ENCODE peak calls at places on chromosomes 7 and 10, in nine cellular contexts. B is lung; H is fibroblast of mammary gland; W is NCI-H748 treated with DMSO at 0.1 percent for 48 hours; X is body of pancreas; Y is Right ventricle myocardium superior; N is stimulated activated CD8-positive, alpha-beta memory T cell treated with anti-CD3 and anti-CD28 coated beads, Interleukin-15, amount 100 ng/mL, for 1 hour; C is NCI-H1048; U is HepG2. R is an unnamed sample.

GRCh38 chr7:158650821-158651225 is 53.8 kb downstream of the NCAPG2 start:
- DNase-seq in B (no peak), H (peak; percentile 96), W (no peak), X (no peak), Y (no peak), N (no peak), C (no peak), U (no peak), R (no peak)

GRCh38 chr10:7230956-7231355 is 179.9 kb downstream of the SFMBT2 start:
- DNase-seq in B (no peak), H (peak; percentile 29), W (no peak), X (no peak), Y (no peak), N (no peak), C (no peak), U (no peak), R (no peak)

GRCh38 chr7:134187893-134188292 is 60.8 kb downstream of the LRGUK start:
- DNase-seq in B (no peak), H (no peak), W (no peak), X (no peak), Y (no peak), N (no peak), C (no peak), U (no peak), R (no peak)

GRCh38 chr10:36493511-36493880 is 631.9 kb upstream of the ANKRD30A start:
- DNase-seq in B (no peak), H (peak; percentile 77), W (no peak), X (no peak), Y (no peak), N (no peak), C (no peak), U (no peak), R (no peak)

GRCh38 chr7:131242123-131242650 is 85.5 kb upstream of the MKLN1 start:
- DNase-seq in B (no peak), H (no peak), W (no peak), X (no peak), Y (no peak), N (no peak), C (no peak), U (no peak), R (no peak)

GRCh38 chr10:99852481-99853213 is 70.2 kb downstream of the ABCC2 start:
- DNase-seq in B (no peak), H (no peak), W (no peak), X (no peak), Y (no peak), N (no peak), C (no peak), U (no peak), R (no peak)

GRCh38 chr7:66250711-66251110 is 45.6 kb downstream of the TPST1 start:
- DNase-seq in B (no peak), H (peak; percentile 91), W (no peak), X (no peak), Y (no peak), N (no peak), C (no peak), U (peak; percentile 69), R (no peak)

GRCh38 chr10:118625504-118625903 is 30.1 kb upstream of the PRLHR start:
- DNase-seq in B (no peak), H (no peak), W (no peak), X (no peak), Y (no peak), N (no peak), C (no peak), U (no peak), R (no peak)

GRCh38 chr10:60203993-60204618 is 185.6 kb downstream of the ANK3 start:
- DNase-seq in B (no peak), H (peak; percentile 57), W (no peak), X (no peak), Y (no peak), N (no peak), C (no peak), U (peak; percentile 5), R (peak; percentile 20)

GRCh38 chr7:85840532-85840931 is 653.7 kb upstream of the SEMA3D start:
- DNase-seq in B (no peak), H (no peak), W (peak; percentile 33), X (no peak), Y (no peak), N (no peak), C (no peak), U (no peak), R (no peak)

GRCh38 chr10:10930979-10931743 is 86.5 kb upstream of the CELF2 start:
- DNase-seq in B (no peak), H (no peak), W (no peak), X (no peak), Y (no peak), N (no peak), C (no peak), U (no peak), R (no peak)

GRCh38 chr10:22536620-22537019 is 177.8 kb downstream of the PIP4K2A start:
- DNase-seq in B (no peak), H (no peak), W (no peak), X (no peak), Y (no peak), N (no peak), C (no peak), U (no peak), R (no peak)

GRCh38 chr10:77139746-77140145 is 497.9 kb downstream of the KCNMA1 start:
- DNase-seq in B (no peak), H (no peak), W (no peak), X (no peak), Y (no peak), N (no peak), C (no peak), U (no peak), R (no peak)

GRCh38 chr10:32538256-32538655 is 92.3 kb downstream of the CCDC7 start:
- DNase-seq in B (no peak), H (no peak), W (no peak), X (no peak), Y (no peak), N (no peak), C (no peak), U (no peak), R (no peak)

GRCh38 chr7:91266067-91266930 is 2.1 kb downstream of the FZD1 start:
- DNase-seq in B (no peak), H (no peak), W (peak; percentile 30), X (peak; percentile 18), Y (peak; percentile 56), N (no peak), C (no peak), U (no peak), R (peak; percentile 20)

GRCh38 chr7:127892488-127893314 is 138.5 kb downstream of the LRRC4 start:
- DNase-seq in B (no peak), H (peak; percentile 32), W (no peak), X (no peak), Y (no peak), N (no peak), C (no peak), U (no peak), R (peak; percentile 55)

GRCh38 chr7:77520261-77520660 is 16.8 kb upstream of the PTPN12 start:
- DNase-seq in B (no peak), H (no peak), W (no peak), X (no peak), Y (no peak), N (no peak), C (no peak), U (no peak), R (no peak)

GRCh38 chr10:87064651-87065050 is 30.0 kb downstream of the GLUD1 start:
- DNase-seq in B (no peak), H (no peak), W (no peak), X (peak; percentile 46), Y (no peak), N (no peak), C (no peak), U (no peak), R (no peak)

GRCh38 chr7:151012921-151013347 is 11.4 kb downstream of the ATG9B start:
- DNase-seq in B (no peak), H (peak; percentile 30), W (no peak), X (peak; percentile 57), Y (no peak), N (no peak), C (no peak), U (peak; percentile 45), R (peak; percentile 60)

GRCh38 chr7:45089314-45089891 is 634 bp upstream of the NACAD start:
- DNase-seq in B (peak; percentile 53), H (peak; percentile 54), W (peak; percentile 93), X (peak; percentile 69), Y (peak; percentile 74), N (peak; percentile 32), C (peak; percentile 64), U (no peak), R (peak; percentile 40)

GRCh38 chr7:31688347-31688746 is 1.3 kb downstream of the PPP1R17 start:
- DNase-seq in B (no peak), H (no peak), W (no peak), X (no peak), Y (no peak), N (no peak), C (no peak), U (no peak), R (no peak)

GRCh38 chr7:149624006-149624405 is 126.4 kb upstream of the ZNF746 start:
- DNase-seq in B (peak; percentile 38), H (peak; percentile 9), W (no peak), X (peak; percentile 46), Y (peak; percentile 53), N (no peak), C (no peak), U (peak; percentile 26), R (peak; percentile 65)

GRCh38 chr10:24575462-24576002 is 148.2 kb downstream of the ARHGAP21 start:
- DNase-seq in B (no peak), H (no peak), W (no peak), X (no peak), Y (no peak), N (no peak), C (no peak), U (no peak), R (no peak)

GRCh38 chr7:129926618-129927017 is 26.1 kb downstream of the UBE2H start:
- DNase-seq in B (no peak), H (no peak), W (no peak), X (no peak), Y (no peak), N (no peak), C (no peak), U (no peak), R (no peak)